ENCODE peak calls at places on chromosomes 2 and 18, in four cellular contexts. M is GM12878, H is H1, T is HepG2. S is an unnamed sample.

GRCh38 chr2:17228461-17228860 is 289.8 kb downstream of the RAD51AP2 start:
- DNase-seq in M (no peak), H (no peak), T (no peak), S (no peak)

GRCh38 chr18:37445368-37445767 is 120.2 kb downstream of the CELF4 start:
- DNase-seq in M (no peak), H (no peak), T (no peak), S (no peak)

GRCh38 chr2:66134113-66134730 is 300.7 kb upstream of the MEIS1 start:
- DNase-seq in M (no peak), H (no peak), T (no peak), S (peak)

GRCh38 chr18:832085-832681 is 20.1 kb upstream of the YES1 start:
- DNase-seq in M (no peak), H (peak), T (peak), S (no peak)

GRCh38 chr2:66240284-66240683 is 194.6 kb upstream of the MEIS1 start:
- DNase-seq in M (no peak), H (no peak), T (no peak), S (no peak)

GRCh38 chr2:215973954-215974699 is 39.2 kb downstream of the MREG start:
- DNase-seq in M (no peak), H (no peak), T (no peak), S (no peak)

GRCh38 chr2:78408795-78409118 is 616.7 kb upstream of the REG3G start:
- DNase-seq in M (no peak), H (no peak), T (no peak), S (no peak)

GRCh38 chr2:231385429-231385828 is 10.1 kb upstream of the B3GNT7 start:
- DNase-seq in M (no peak), H (no peak), T (no peak), S (no peak)

GRCh38 chr2:159088906-159089305 is 120.5 kb downstream of the TANC1 start:
- DNase-seq in M (no peak), H (no peak), T (no peak), S (no peak)

GRCh38 chr18:71223487-71223886 is 934.6 kb downstream of the SOCS6 start:
- DNase-seq in M (no peak), H (no peak), T (no peak), S (no peak)

GRCh38 chr2:11329759-11330158 is 14.7 kb downstream of the ROCK2 start:
- DNase-seq in M (no peak), H (no peak), T (no peak), S (no peak)

GRCh38 chr2:155418753-155419152 is 720.3 kb downstream of the KCNJ3 start:
- DNase-seq in M (no peak), H (no peak), T (no peak), S (no peak)

GRCh38 chr2:67566958-67567635 is 170.0 kb downstream of the ETAA1 start:
- DNase-seq in M (no peak), H (no peak), T (no peak), S (no peak)

GRCh38 chr18:33596178-33596854 is 18.3 kb downstream of the ASXL3 start:
- DNase-seq in M (no peak), H (no peak), T (no peak), S (no peak)

GRCh38 chr2:30382995-30383394 is 64.1 kb upstream of the LCLAT1 start:
- DNase-seq in M (no peak), H (no peak), T (no peak), S (no peak)

GRCh38 chr18:995641-996040 is 91.0 kb downstream of the ADCYAP1 start:
- DNase-seq in M (no peak), H (no peak), T (no peak), S (no peak)

GRCh38 chr2:43127208-43127940 is 99.0 kb downstream of the ZFP36L2 start:
- DNase-seq in M (no peak), H (peak), T (peak), S (no peak)

GRCh38 chr18:31555971-31556747 is 35.5 kb upstream of the TTR start:
- DNase-seq in M (peak), H (no peak), T (peak), S (peak)

GRCh38 chr2:17538844-17539554 is 1.5 kb upstream of the VSNL1 start:
- DNase-seq in M (no peak), H (peak), T (peak), S (no peak)

GRCh38 chr2:109695290-109695689 is 81.1 kb downstream of the SOWAHC start:
- DNase-seq in M (no peak), H (no peak), T (no peak), S (no peak)

GRCh38 chr18:46158498-46158897 is 54.3 kb downstream of the HAUS1 start:
- DNase-seq in M (no peak), H (no peak), T (no peak), S (no peak)

GRCh38 chr2:11248-11941 is 34.9 kb downstream of the FAM110C start:
- DNase-seq in M (no peak), H (peak), T (peak), S (peak)

GRCh38 chr2:84880645-84881521 is at the start of gene TRABD2A:
- DNase-seq in M (no peak), H (peak), T (no peak), S (no peak)

GRCh38 chr2:21097331-21097730 is 26.4 kb upstream of the TDRD15 start:
- DNase-seq in M (no peak), H (no peak), T (peak), S (no peak)

GRCh38 chr2:137842952-137843351 is 121.3 kb upstream of the HNMT start:
- DNase-seq in M (no peak), H (no peak), T (no peak), S (no peak)

GRCh38 chr2:42342061-42342794 is 18.8 kb downstream of the COX7A2L start:
- DNase-seq in M (no peak), H (no peak), T (peak), S (no peak)

GRCh38 chr2:8458461-8459459 is 223.1 kb upstream of the ID2 start:
- DNase-seq in M (no peak), H (no peak), T (no peak), S (no peak)

GRCh38 chr2:2791031-2791430 is 460.0 kb upstream of the MYT1L start:
- DNase-seq in M (no peak), H (no peak), T (no peak), S (no peak)

GRCh38 chr2:66899648-66900047 is 464.7 kb downstream of the MEIS1 start:
- DNase-seq in M (no peak), H (no peak), T (no peak), S (no peak)

GRCh38 chr18:75369026-75369425 is 58.5 kb downstream of the SMIM21 start:
- DNase-seq in M (no peak), H (no peak), T (no peak), S (no peak)

GRCh38 chr2:205539603-205540002 is 142.7 kb upstream of the NRP2 start:
- DNase-seq in M (no peak), H (no peak), T (peak), S (no peak)

GRCh38 chr2:140600116-140600515 is 1530.7 kb downstream of the LRP1B start:
- DNase-seq in M (no peak), H (no peak), T (no peak), S (no peak)

GRCh38 chr2:134502090-134502487 is 216.7 kb downstream of the TMEM163 start:
- DNase-seq in M (no peak), H (no peak), T (no peak), S (no peak)

GRCh38 chr2:12778811-12779574 is 62.3 kb downstream of the TRIB2 start:
- DNase-seq in M (no peak), H (no peak), T (no peak), S (no peak)

GRCh38 chr2:221096651-221097567 is 475.2 kb downstream of the EPHA4 start:
- DNase-seq in M (no peak), H (no peak), T (no peak), S (no peak)

GRCh38 chr2:219521066-219521880 is 7.0 kb downstream of the ASIC4 start:
- DNase-seq in M (no peak), H (peak), T (peak), S (peak)

GRCh38 chr2:20595439-20596192 is 55.3 kb downstream of the HS1BP3 start:
- DNase-seq in M (peak), H (no peak), T (peak), S (no peak)

GRCh38 chr2:171923206-171923605 is 945 bp downstream of the HAT1 start:
- DNase-seq in M (no peak), H (no peak), T (peak), S (no peak)

DNA sequence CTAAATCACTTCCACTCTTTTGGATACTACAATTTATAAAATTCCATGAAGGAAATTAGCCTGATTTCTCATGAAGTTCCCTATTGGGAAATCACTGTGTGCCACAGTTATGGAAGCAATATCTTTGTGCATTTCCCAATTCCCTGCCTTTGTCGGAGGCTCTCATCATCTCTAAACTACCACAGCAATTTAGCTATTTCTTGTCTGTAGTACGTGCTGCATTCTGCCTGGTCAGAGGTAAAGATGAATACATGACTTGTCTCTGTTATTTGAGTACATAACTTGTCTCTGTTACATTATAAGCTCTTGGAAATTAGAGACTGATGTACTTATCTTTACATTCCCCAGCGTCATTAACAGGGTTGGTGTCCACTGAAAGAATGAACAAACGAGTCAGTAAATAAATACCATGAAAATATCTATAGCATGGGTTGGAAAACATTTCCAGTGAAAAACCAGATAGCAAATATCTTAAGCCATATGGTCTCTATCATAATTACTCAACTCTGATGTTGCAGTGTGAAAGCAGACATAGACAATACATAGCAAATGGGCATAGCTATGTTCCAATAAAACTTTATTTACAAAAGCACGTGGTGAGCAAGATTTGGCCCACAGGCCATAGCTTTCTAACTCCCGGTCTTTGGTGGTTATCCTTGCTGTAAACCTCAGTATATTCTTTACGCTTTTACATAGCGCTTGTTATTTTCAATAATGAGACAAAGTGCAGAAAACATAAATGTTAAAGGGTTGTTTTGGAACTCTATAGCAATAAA is 78.8 kb downstream of the BCL2 start:
- DNase-seq in M (no peak), H (no peak), T (no peak), S (no peak)
- H3K9ac ChIP-seq in M (no peak), H (no peak), T (no peak), S (no peak)

GRCh38 chr18:79825913-79826312 is 28.2 kb downstream of the KCNG2 start:
- DNase-seq in M (no peak), H (peak), T (no peak), S (no peak)
- TF ChIP-seq ZNF274 in M (no peak), H (no peak), T (no peak), S (no peak)

DNA sequence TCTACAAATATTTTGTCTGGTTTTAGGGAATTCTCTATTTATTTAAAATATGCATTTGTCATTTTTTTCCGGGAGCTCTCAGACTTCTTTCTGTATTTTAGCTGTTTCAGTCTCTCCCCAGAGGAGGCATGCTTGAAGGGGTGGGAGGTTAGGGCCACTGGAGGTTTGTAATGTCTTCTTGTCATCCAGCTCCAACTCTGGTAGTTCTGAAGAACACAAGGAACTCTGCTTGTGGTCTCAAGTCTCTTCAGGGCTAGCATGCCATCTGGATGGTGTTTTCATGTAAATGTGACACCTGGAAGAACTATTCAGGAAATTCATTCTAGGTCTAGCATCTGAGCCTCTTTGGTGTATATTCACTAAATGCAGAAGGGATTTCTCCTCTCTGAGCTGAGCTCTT is 518.4 kb upstream of the DCC start:
- DNase-seq in M (no peak), H (no peak), T (no peak), S (no peak)
- TF ChIP-seq SUZ12 in M (no peak), H (no peak), T (no peak), S (no peak)

DNA sequence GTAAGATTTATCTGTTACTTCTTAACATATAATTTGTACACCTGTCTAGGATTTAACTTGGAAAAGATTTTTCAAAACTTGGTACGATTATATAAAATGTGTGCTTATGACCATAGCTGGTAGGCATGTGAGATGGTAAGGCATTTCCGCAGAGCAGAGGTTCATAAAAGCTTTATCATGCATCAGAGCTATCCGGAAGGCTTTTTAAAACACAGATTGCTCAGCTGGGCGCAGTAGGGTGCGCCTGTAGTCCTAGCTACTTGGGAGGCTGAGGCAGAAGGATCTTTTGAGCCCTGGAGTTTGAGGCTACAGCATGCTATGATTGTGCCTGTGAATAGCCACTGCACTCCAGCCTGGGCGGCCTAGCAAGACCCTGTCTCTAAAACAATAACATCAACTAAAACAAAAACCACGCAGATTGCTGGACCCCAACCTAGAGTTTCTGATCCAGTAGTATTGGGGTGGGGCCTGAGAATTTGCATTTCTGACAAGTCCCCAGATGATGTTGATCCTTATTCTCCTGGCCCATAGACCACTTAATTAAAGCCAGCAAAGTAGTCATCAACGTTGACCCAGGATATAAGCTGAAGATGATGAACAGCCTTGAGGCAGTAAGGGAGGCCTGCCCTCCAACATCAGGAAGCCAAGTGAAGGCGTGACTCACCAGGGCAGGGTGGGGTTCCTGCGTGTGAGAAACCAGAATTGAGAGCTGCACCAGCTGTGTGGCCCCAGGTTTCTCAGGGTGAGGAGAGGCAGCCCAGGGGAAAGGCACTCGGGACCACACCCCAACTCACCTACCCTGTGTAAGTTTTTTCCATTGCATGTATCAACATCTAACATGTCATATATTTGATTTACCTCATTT is 21.6 kb upstream of the SLC20A1 start:
- DNase-seq in M (no peak), H (no peak), T (no peak), S (no peak)
- H3K9ac ChIP-seq in M (no peak), H (no peak), T (no peak), S (no peak)

DNA sequence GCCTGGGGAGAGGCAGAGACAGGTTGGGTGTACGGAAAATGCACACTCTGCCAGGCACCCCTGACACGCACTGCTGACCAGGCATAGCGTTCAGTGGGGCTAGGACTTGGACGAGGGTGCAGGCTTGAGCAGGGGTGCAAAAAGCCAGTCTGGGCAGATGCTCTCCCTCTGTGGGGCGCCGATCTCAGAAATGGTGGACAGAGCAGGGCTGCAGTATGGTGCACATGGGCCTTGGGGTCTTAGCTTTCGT is 1.0 kb upstream of the ARHGEF4 start:
- DNase-seq in M (no peak), H (no peak), T (no peak), S (no peak)
- TF ChIP-seq ZNF274 in M (no peak), H (no peak), T (no peak), S (no peak)

DNA sequence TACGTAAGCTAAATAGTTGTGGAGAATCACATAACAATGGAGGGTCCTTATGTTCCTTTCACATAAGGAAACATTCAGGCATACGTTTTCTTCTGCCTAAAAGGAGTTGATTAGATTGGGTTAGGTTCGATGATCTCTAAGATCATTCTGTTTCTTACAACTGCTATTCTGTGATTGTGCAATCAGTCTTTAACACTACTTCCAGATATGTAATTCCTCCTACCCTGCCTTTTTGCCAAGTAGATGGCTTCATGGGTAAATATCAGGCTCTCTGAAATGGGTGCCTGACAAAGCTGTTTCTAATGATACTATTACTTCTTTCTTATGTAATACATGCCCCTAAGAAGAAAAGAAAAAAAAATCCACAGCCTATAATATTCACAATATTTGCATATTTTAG is 321.5 kb downstream of the XIRP2 start:
- DNase-seq in M (no peak), H (no peak), T (no peak), S (no peak)
- TF ChIP-seq SUZ12 in M (no peak), H (no peak), T (no peak), S (no peak)